ENCODE peak calls at places on chromosomes 2 and 18, in six cellular contexts. R is epithelial cell of prostate, W is PC-9, N is skeletal muscle cell, B is hepatic stellate cell, Q is psoas muscle. I is an unnamed sample.

GRCh38 chr2:156589381-156590079 is 153.4 kb downstream of the GPD2 start:
- DNase-seq in R (peak), W (no peak), N (no peak), B (peak), Q (no peak), I (peak)

GRCh38 chr18:3061581-3062416 is 48.9 kb upstream of the LPIN2 start:
- DNase-seq in R (no peak), W (no peak), N (no peak), B (no peak), Q (no peak), I (no peak)

GRCh38 chr2:37230581-37230980 is 815 bp downstream of the CEBPZ start:
- DNase-seq in R (no peak), W (no peak), N (no peak), B (no peak), Q (no peak), I (peak)

GRCh38 chr18:5895300-5895885 is at the start of gene TMEM200C:
- DNase-seq in R (no peak), W (no peak), N (no peak), B (peak), Q (no peak), I (peak)

GRCh38 chr2:37156071-37156856 is 516 bp downstream of the EIF2AK2 start:
- DNase-seq in R (no peak), W (peak), N (peak), B (peak), Q (peak), I (peak)

GRCh38 chr2:205719864-205720263 is 37.6 kb downstream of the NRP2 start:
- DNase-seq in R (no peak), W (no peak), N (no peak), B (no peak), Q (no peak), I (peak)

GRCh38 chr18:1585881-1586488 is 681.3 kb downstream of the ADCYAP1 start:
- DNase-seq in R (no peak), W (no peak), N (peak), B (peak), Q (no peak), I (peak)

GRCh38 chr2:222756362-222756831 is 84.9 kb downstream of the MOGAT1 start:
- DNase-seq in R (no peak), W (peak), N (no peak), B (no peak), Q (no peak), I (no peak)

GRCh38 chr2:218479595-218479994 is 60.7 kb downstream of the VIL1 start:
- DNase-seq in R (no peak), W (no peak), N (no peak), B (no peak), Q (no peak), I (no peak)

GRCh38 chr2:239118675-239119211 is 270.9 kb downstream of the TWIST2 start:
- DNase-seq in R (no peak), W (no peak), N (no peak), B (no peak), Q (no peak), I (no peak)

GRCh38 chr2:233976690-233977294 is 59.6 kb downstream of the TRPM8 start:
- DNase-seq in R (peak), W (peak), N (no peak), B (peak), Q (no peak), I (peak)

GRCh38 chr18:49241852-49242251 is 218.6 kb downstream of the DYM start:
- DNase-seq in R (no peak), W (no peak), N (no peak), B (no peak), Q (no peak), I (peak)

GRCh38 chr2:119111115-119111975 is 47.2 kb downstream of the C1QL2 start:
- DNase-seq in R (peak), W (peak), N (no peak), B (no peak), Q (no peak), I (no peak)

GRCh38 chr2:230974096-230974913 is 21.6 kb upstream of the SPATA3 start:
- DNase-seq in R (no peak), W (no peak), N (peak), B (peak), Q (no peak), I (no peak)

GRCh38 chr2:151334082-151334815 is 23.1 kb upstream of the TNFAIP6 start:
- DNase-seq in R (no peak), W (no peak), N (peak), B (peak), Q (no peak), I (no peak)

GRCh38 chr2:241985986-241986329 is 116.4 kb downstream of the RTP5 start:
- DNase-seq in R (no peak), W (no peak), N (no peak), B (no peak), Q (no peak), I (no peak)

GRCh38 chr2:109467701-109468100 is 146.1 kb downstream of the SEPTIN10 start:
- DNase-seq in R (no peak), W (no peak), N (no peak), B (no peak), Q (no peak), I (no peak)